ENCODE peak calls at places on chromosomes 7 and 10, in ten cellular contexts. One of them, this sample, is unnamed.
A peak's percentile ranks its signal among the peaks of the same experiment; 100 is the strongest.

GRCh38 chr10:72927485-72927884 is 27.1 kb downstream of the PLA2G12B start:
- DNase-seq in endothelial cell: no peak
- DNase-seq in NCI-H2081 treated with DMSO at 0.1 percent for 48 hours: no peak
- DNase-seq in Daoy: no peak
- DNase-seq in neuronal stem cell: no peak
- DNase-seq in GM04504: no peak
- DNase-seq in choroid plexus epithelial cell: no peak
- DNase-seq in lung microvascular endothelial cell: no peak
- DNase-seq in naive thymus-derived CD8-positive, alpha-beta T cell: no peak
- DNase-seq in NCI-H1417: no peak
- DNase-seq in this sample: no peak

GRCh38 chr7:22173884-22174573 is 182.9 kb downstream of the RAPGEF5 start:
- DNase-seq in NCI-H2081 treated with DMSO at 0.1 percent for 48 hours: no peak
- DNase-seq in endothelial cell: no peak
- DNase-seq in NCI-H1417: no peak
- DNase-seq in Daoy: peak; percentile 72
- DNase-seq in choroid plexus epithelial cell: no peak
- DNase-seq in naive thymus-derived CD8-positive, alpha-beta T cell: peak; percentile 20
- DNase-seq in lung microvascular endothelial cell: peak; percentile 71
- DNase-seq in GM04504: no peak
- DNase-seq in neuronal stem cell: no peak
- DNase-seq in this sample: no peak

GRCh38 chr7:1620835-1621234 is 49.2 kb upstream of the ELFN1 start:
- DNase-seq in Daoy: no peak
- DNase-seq in lung microvascular endothelial cell: no peak
- DNase-seq in neuronal stem cell: no peak
- DNase-seq in GM04504: no peak
- DNase-seq in choroid plexus epithelial cell: no peak
- DNase-seq in naive thymus-derived CD8-positive, alpha-beta T cell: no peak
- DNase-seq in NCI-H1417: no peak
- DNase-seq in endothelial cell: no peak
- DNase-seq in NCI-H2081 treated with DMSO at 0.1 percent for 48 hours: no peak
- DNase-seq in this sample: no peak

GRCh38 chr7:101108330-101108857 is 18.5 kb upstream of the SERPINE1 start:
- DNase-seq in choroid plexus epithelial cell: peak; percentile 62
- DNase-seq in NCI-H2081 treated with DMSO at 0.1 percent for 48 hours: no peak
- DNase-seq in GM04504: no peak
- DNase-seq in lung microvascular endothelial cell: peak; percentile 98
- DNase-seq in endothelial cell: no peak
- DNase-seq in Daoy: peak; percentile 93
- DNase-seq in neuronal stem cell: peak; percentile 39
- DNase-seq in naive thymus-derived CD8-positive, alpha-beta T cell: no peak
- DNase-seq in NCI-H1417: no peak
- DNase-seq in this sample: no peak

GRCh38 chr7:80921130-80921529 is 2.3 kb upstream of the SEMA3C start:
- DNase-seq in Daoy: no peak
- DNase-seq in neuronal stem cell: no peak
- DNase-seq in lung microvascular endothelial cell: no peak
- DNase-seq in NCI-H2081 treated with DMSO at 0.1 percent for 48 hours: no peak
- DNase-seq in endothelial cell: no peak
- DNase-seq in choroid plexus epithelial cell: no peak
- DNase-seq in naive thymus-derived CD8-positive, alpha-beta T cell: no peak
- DNase-seq in GM04504: no peak
- DNase-seq in NCI-H1417: no peak
- DNase-seq in this sample: no peak

GRCh38 chr7:44534501-44534900 is 6.6 kb downstream of the NPC1L1 start:
- DNase-seq in GM04504: no peak
- DNase-seq in endothelial cell: peak; percentile 73
- DNase-seq in lung microvascular endothelial cell: peak; percentile 41
- DNase-seq in NCI-H2081 treated with DMSO at 0.1 percent for 48 hours: no peak
- DNase-seq in naive thymus-derived CD8-positive, alpha-beta T cell: peak; percentile 34
- DNase-seq in NCI-H1417: peak; percentile 11
- DNase-seq in neuronal stem cell: peak; percentile 24
- DNase-seq in Daoy: peak; percentile 81
- DNase-seq in choroid plexus epithelial cell: peak; percentile 41
- DNase-seq in this sample: peak; percentile 29

GRCh38 chr7:108202743-108203142 is 72.6 kb upstream of the LAMB4 start:
- DNase-seq in NCI-H1417: no peak
- DNase-seq in naive thymus-derived CD8-positive, alpha-beta T cell: no peak
- DNase-seq in GM04504: no peak
- DNase-seq in choroid plexus epithelial cell: no peak
- DNase-seq in endothelial cell: no peak
- DNase-seq in neuronal stem cell: no peak
- DNase-seq in Daoy: no peak
- DNase-seq in lung microvascular endothelial cell: no peak
- DNase-seq in NCI-H2081 treated with DMSO at 0.1 percent for 48 hours: no peak
- DNase-seq in this sample: peak; percentile 8

GRCh38 chr7:148162808-148163207 is 427.8 kb upstream of the C7orf33 start:
- DNase-seq in NCI-H2081 treated with DMSO at 0.1 percent for 48 hours: no peak
- DNase-seq in endothelial cell: no peak
- DNase-seq in Daoy: no peak
- DNase-seq in GM04504: no peak
- DNase-seq in naive thymus-derived CD8-positive, alpha-beta T cell: no peak
- DNase-seq in NCI-H1417: no peak
- DNase-seq in lung microvascular endothelial cell: no peak
- DNase-seq in choroid plexus epithelial cell: no peak
- DNase-seq in neuronal stem cell: no peak
- DNase-seq in this sample: no peak

GRCh38 chr10:94218496-94219183 is 144.1 kb downstream of the NOC3L start:
- DNase-seq in naive thymus-derived CD8-positive, alpha-beta T cell: no peak
- DNase-seq in lung microvascular endothelial cell: no peak
- DNase-seq in endothelial cell: no peak
- DNase-seq in NCI-H1417: no peak
- DNase-seq in choroid plexus epithelial cell: no peak
- DNase-seq in Daoy: no peak
- DNase-seq in NCI-H2081 treated with DMSO at 0.1 percent for 48 hours: no peak
- DNase-seq in neuronal stem cell: no peak
- DNase-seq in GM04504: no peak
- DNase-seq in this sample: no peak

GRCh38 chr10:123150229-123150985 is 2.5 kb downstream of the HMX2 start:
- DNase-seq in naive thymus-derived CD8-positive, alpha-beta T cell: no peak
- DNase-seq in lung microvascular endothelial cell: no peak
- DNase-seq in endothelial cell: no peak
- DNase-seq in NCI-H1417: no peak
- DNase-seq in NCI-H2081 treated with DMSO at 0.1 percent for 48 hours: no peak
- DNase-seq in choroid plexus epithelial cell: no peak
- DNase-seq in GM04504: no peak
- DNase-seq in neuronal stem cell: peak; percentile 20
- DNase-seq in Daoy: no peak
- DNase-seq in this sample: no peak

GRCh38 chr7:139602143-139602722 is 78.7 kb downstream of the CLEC2L start:
- DNase-seq in choroid plexus epithelial cell: peak; percentile 72
- DNase-seq in endothelial cell: no peak
- DNase-seq in Daoy: no peak
- DNase-seq in NCI-H2081 treated with DMSO at 0.1 percent for 48 hours: no peak
- DNase-seq in lung microvascular endothelial cell: peak; percentile 56
- DNase-seq in GM04504: no peak
- DNase-seq in naive thymus-derived CD8-positive, alpha-beta T cell: peak; percentile 47
- DNase-seq in neuronal stem cell: peak; percentile 18
- DNase-seq in NCI-H1417: peak; percentile 23
- DNase-seq in this sample: peak; percentile 43

GRCh38 chr7:143245123-143245522 is 18.1 kb upstream of the GSTK1 start:
- DNase-seq in lung microvascular endothelial cell: peak; percentile 67
- DNase-seq in naive thymus-derived CD8-positive, alpha-beta T cell: no peak
- DNase-seq in neuronal stem cell: no peak
- DNase-seq in endothelial cell: no peak
- DNase-seq in Daoy: no peak
- DNase-seq in NCI-H2081 treated with DMSO at 0.1 percent for 48 hours: peak; percentile 25
- DNase-seq in GM04504: no peak
- DNase-seq in choroid plexus epithelial cell: peak; percentile 57
- DNase-seq in NCI-H1417: no peak
- DNase-seq in this sample: no peak

GRCh38 chr10:128642502-128642901 is 516.3 kb upstream of the MKI67 start:
- DNase-seq in neuronal stem cell: no peak
- DNase-seq in NCI-H1417: no peak
- DNase-seq in endothelial cell: no peak
- DNase-seq in Daoy: peak; percentile 52
- DNase-seq in lung microvascular endothelial cell: no peak
- DNase-seq in choroid plexus epithelial cell: no peak
- DNase-seq in NCI-H2081 treated with DMSO at 0.1 percent for 48 hours: no peak
- DNase-seq in naive thymus-derived CD8-positive, alpha-beta T cell: no peak
- DNase-seq in GM04504: no peak
- DNase-seq in this sample: no peak

GRCh38 chr7:155052982-155053381 is 17.1 kb upstream of the HTR5A start:
- DNase-seq in NCI-H1417: no peak
- DNase-seq in NCI-H2081 treated with DMSO at 0.1 percent for 48 hours: no peak
- DNase-seq in choroid plexus epithelial cell: no peak
- DNase-seq in lung microvascular endothelial cell: no peak
- DNase-seq in Daoy: peak; percentile 67
- DNase-seq in neuronal stem cell: no peak
- DNase-seq in GM04504: no peak
- DNase-seq in naive thymus-derived CD8-positive, alpha-beta T cell: no peak
- DNase-seq in endothelial cell: no peak
- DNase-seq in this sample: no peak

GRCh38 chr7:27046854-27047549 is 48.8 kb downstream of the HOXA1 start:
- DNase-seq in NCI-H2081 treated with DMSO at 0.1 percent for 48 hours: no peak
- DNase-seq in choroid plexus epithelial cell: peak; percentile 37
- DNase-seq in NCI-H1417: no peak
- DNase-seq in GM04504: no peak
- DNase-seq in lung microvascular endothelial cell: peak; percentile 78
- DNase-seq in neuronal stem cell: no peak
- DNase-seq in naive thymus-derived CD8-positive, alpha-beta T cell: no peak
- DNase-seq in endothelial cell: no peak
- DNase-seq in Daoy: peak; percentile 89
- DNase-seq in this sample: no peak

GRCh38 chr7:100119701-100120517 is 475 bp downstream of the CNPY4 start:
- DNase-seq in endothelial cell: peak; percentile 70
- DNase-seq in NCI-H1417: no peak
- DNase-seq in Daoy: peak; percentile 73
- DNase-seq in GM04504: peak; percentile 47
- DNase-seq in lung microvascular endothelial cell: peak; percentile 48
- DNase-seq in choroid plexus epithelial cell: peak; percentile 60
- DNase-seq in neuronal stem cell: no peak
- DNase-seq in NCI-H2081 treated with DMSO at 0.1 percent for 48 hours: no peak
- DNase-seq in naive thymus-derived CD8-positive, alpha-beta T cell: peak; percentile 80
- DNase-seq in this sample: peak; percentile 91

GRCh38 chr10:804787-805634 is 115.5 kb upstream of the DIP2C start:
- DNase-seq in Daoy: no peak
- DNase-seq in NCI-H2081 treated with DMSO at 0.1 percent for 48 hours: no peak
- DNase-seq in naive thymus-derived CD8-positive, alpha-beta T cell: no peak
- DNase-seq in NCI-H1417: no peak
- DNase-seq in lung microvascular endothelial cell: no peak
- DNase-seq in endothelial cell: no peak
- DNase-seq in GM04504: no peak
- DNase-seq in choroid plexus epithelial cell: no peak
- DNase-seq in neuronal stem cell: no peak
- DNase-seq in this sample: no peak